ENCODE peak calls at places on chromosomes 3 and 15, in eight cellular contexts. P is HCEC 1CT, L is lower leg skin, F is fibroblast of lung, A is NCI-H774, C is amniotic stem cell, N is NCI-H1092 treated with DMSO at 0.1 percent for 48 hours, M is HT-29. W is an unnamed sample.

GRCh38 chr3:20924646-20925395 is 738.8 kb upstream of the SGO1 start:
- DNase-seq in A (no peak), M (no peak), N (no peak), L (no peak), F (peak), C (no peak), P (no peak), W (no peak)

GRCh38 chr3:133124511-133124910 is 86.3 kb downstream of the TMEM108 start:
- DNase-seq in N (peak), L (no peak), C (no peak), M (no peak), F (peak), P (no peak), A (no peak), W (no peak)

GRCh38 chr3:124291008-124291407 is 299.1 kb upstream of the ROPN1 start:
- DNase-seq in F (no peak), N (no peak), C (no peak), M (no peak), P (no peak), A (no peak), L (no peak), W (no peak)

GRCh38 chr15:69590201-69590600 is 137.6 kb downstream of the RPLP1 start:
- DNase-seq in N (no peak), F (no peak), C (no peak), A (no peak), M (no peak), P (no peak), L (no peak), W (no peak)

GRCh38 chr15:90160781-90161727 is 40.1 kb upstream of the SEMA4B start:
- DNase-seq in C (no peak), P (no peak), F (no peak), A (peak), N (peak), L (no peak), M (peak), W (no peak)

GRCh38 chr3:171142985-171143384 is 116.5 kb upstream of the SLC2A2 start:
- DNase-seq in P (no peak), N (peak), L (no peak), A (peak), M (no peak), F (peak), C (no peak), W (peak)

GRCh38 chr3:71893120-71893519 is 108.2 kb upstream of the PROK2 start:
- DNase-seq in A (no peak), N (no peak), P (no peak), L (no peak), C (no peak), F (no peak), M (no peak), W (no peak)

GRCh38 chr3:78994174-78995027 is 773.4 kb downstream of the ROBO1 start:
- DNase-seq in L (no peak), N (no peak), M (no peak), F (no peak), A (no peak), P (no peak), C (no peak), W (no peak)

GRCh38 chr3:15934389-15935195 is 136.8 kb upstream of the ANKRD28 start:
- DNase-seq in L (no peak), N (no peak), A (no peak), F (no peak), P (no peak), C (no peak), M (no peak), W (no peak)

GRCh38 chr3:145983101-145983500 is 177.9 kb downstream of the PLOD2 start:
- DNase-seq in A (no peak), F (peak), L (no peak), P (no peak), M (no peak), N (no peak), C (no peak), W (no peak)

GRCh38 chr3:193702967-193703366 is 110.0 kb downstream of the OPA1 start:
- DNase-seq in C (no peak), P (no peak), L (no peak), F (peak), M (no peak), A (no peak), N (no peak), W (no peak)

GRCh38 chr3:57956119-57956832 is 51.9 kb upstream of the FLNB start:
- DNase-seq in F (peak), M (no peak), N (no peak), A (no peak), C (peak), L (no peak), P (peak), W (no peak)

GRCh38 chr3:187705164-187705563 is 2.8 kb upstream of the RTP2 start:
- DNase-seq in F (peak), L (no peak), M (no peak), A (no peak), P (no peak), C (peak), N (no peak), W (no peak)

GRCh38 chr3:55897573-55898224 is 410.6 kb upstream of the WNT5A start:
- DNase-seq in P (peak), N (peak), M (peak), F (peak), C (no peak), A (no peak), L (no peak), W (no peak)

GRCh38 chr3:46993292-46993691 is 13.8 kb downstream of the NBEAL2 start:
- DNase-seq in N (no peak), M (no peak), C (no peak), A (no peak), L (no peak), P (no peak), F (no peak), W (no peak)

GRCh38 chr3:164851905-164852304 is 226.4 kb downstream of the SI start:
- DNase-seq in C (no peak), N (no peak), M (no peak), A (no peak), L (no peak), P (no peak), F (no peak), W (no peak)

GRCh38 chr3:69558912-69559311 is 173.0 kb upstream of the FRMD4B start:
- DNase-seq in L (no peak), C (no peak), A (no peak), F (no peak), M (no peak), N (no peak), P (no peak), W (no peak)

GRCh38 chr15:63076136-63077005 is 33.8 kb downstream of the TPM1 start:
- DNase-seq in N (no peak), P (no peak), M (no peak), L (no peak), F (peak), C (no peak), A (no peak), W (no peak)

GRCh38 chr3:134031620-134031915 is 1.8 kb upstream of the SLCO2A1 start:
- DNase-seq in F (no peak), A (no peak), M (no peak), C (no peak), L (no peak), P (no peak), N (no peak), W (no peak)

GRCh38 chr3:195240939-195241338 is 30.0 kb downstream of the XXYLT1 start:
- DNase-seq in M (peak), C (no peak), L (peak), A (no peak), P (no peak), N (no peak), F (no peak), W (no peak)

GRCh38 chr3:116579843-116580242 is 129.7 kb upstream of the TUSC7 start:
- DNase-seq in F (peak), M (no peak), L (no peak), A (no peak), N (no peak), C (no peak), P (no peak), W (peak)

GRCh38 chr3:155241559-155241958 is 51.9 kb downstream of the STRIT1 start:
- DNase-seq in C (peak), L (no peak), N (no peak), F (peak), P (peak), A (no peak), M (no peak), W (no peak)

GRCh38 chr3:183553263-183554026 is 2.1 kb downstream of the KLHL6 start:
- DNase-seq in C (no peak), L (peak), N (no peak), M (no peak), A (no peak), F (no peak), P (no peak), W (no peak)

GRCh38 chr15:64699767-64700388 is 75.5 kb downstream of the RBPMS2 start:
- DNase-seq in A (no peak), M (no peak), F (peak), N (no peak), P (no peak), L (peak), C (no peak), W (no peak)

GRCh38 chr15:68672781-68673205 is 94.0 kb downstream of the CORO2B start:
- DNase-seq in F (peak), L (peak), M (no peak), A (no peak), N (peak), C (no peak), P (peak), W (no peak)

W was measured in brain pericyte.